ENCODE peak calls at places on chromosomes 12 and 14, in six cellular contexts. One of them, this sample, is unnamed.

GRCh38 chr12:123900898-123901376 is 71.7 kb downstream of the CCDC92 start:
- DNase-seq in IMR-90: peak
- DNase-seq in body of pancreas: no peak
- DNase-seq in Peyer's patch: no peak
- DNase-seq in stomach: no peak
- DNase-seq in K562: no peak
- DNase-seq in this sample: no peak

GRCh38 chr14:22977684-22978486 is 4.5 kb downstream of the AJUBA start:
- DNase-seq in body of pancreas: peak
- DNase-seq in stomach: peak
- DNase-seq in IMR-90: peak
- DNase-seq in K562: peak
- DNase-seq in Peyer's patch: peak
- DNase-seq in this sample: peak

GRCh38 chr14:34030864-34031263 is 80.0 kb upstream of the EGLN3 start:
- DNase-seq in body of pancreas: no peak
- DNase-seq in IMR-90: peak
- DNase-seq in stomach: no peak
- DNase-seq in Peyer's patch: no peak
- DNase-seq in K562: no peak
- DNase-seq in this sample: peak

GRCh38 chr14:40218282-40218941 is 786.2 kb upstream of the FBXO33 start:
- DNase-seq in stomach: no peak
- DNase-seq in body of pancreas: no peak
- DNase-seq in Peyer's patch: no peak
- DNase-seq in K562: no peak
- DNase-seq in IMR-90: no peak
- DNase-seq in this sample: no peak

GRCh38 chr14:77058082-77058481 is 29.6 kb upstream of the IRF2BPL start:
- DNase-seq in K562: no peak
- DNase-seq in stomach: no peak
- DNase-seq in body of pancreas: no peak
- DNase-seq in IMR-90: no peak
- DNase-seq in Peyer's patch: no peak
- DNase-seq in this sample: no peak

GRCh38 chr12:21606175-21606574 is 1.5 kb upstream of the GYS2 start:
- DNase-seq in K562: no peak
- DNase-seq in stomach: no peak
- DNase-seq in body of pancreas: no peak
- DNase-seq in Peyer's patch: no peak
- DNase-seq in IMR-90: no peak
- DNase-seq in this sample: no peak

GRCh38 chr14:45252356-45253069 is 489 bp downstream of the MIS18BP1 start:
- DNase-seq in IMR-90: peak
- DNase-seq in Peyer's patch: no peak
- DNase-seq in stomach: no peak
- DNase-seq in body of pancreas: peak
- DNase-seq in K562: no peak
- DNase-seq in this sample: no peak

GRCh38 chr12:53224268-53224896 is 7.6 kb downstream of the RARG start:
- DNase-seq in body of pancreas: no peak
- DNase-seq in IMR-90: no peak
- DNase-seq in stomach: no peak
- DNase-seq in K562: peak
- DNase-seq in Peyer's patch: no peak
- DNase-seq in this sample: no peak

GRCh38 chr12:101042211-101042610 is 167.8 kb downstream of the SLC5A8 start:
- DNase-seq in body of pancreas: peak
- DNase-seq in Peyer's patch: no peak
- DNase-seq in stomach: no peak
- DNase-seq in IMR-90: no peak
- DNase-seq in K562: no peak
- DNase-seq in this sample: no peak

GRCh38 chr12:3304436-3305135 is 186.4 kb upstream of the PRMT8 start:
- DNase-seq in K562: no peak
- DNase-seq in Peyer's patch: no peak
- DNase-seq in IMR-90: peak
- DNase-seq in stomach: peak
- DNase-seq in body of pancreas: peak
- DNase-seq in this sample: no peak

GRCh38 chr12:16492240-16492639 is 113.7 kb downstream of the LMO3 start:
- DNase-seq in body of pancreas: no peak
- DNase-seq in IMR-90: no peak
- DNase-seq in Peyer's patch: no peak
- DNase-seq in K562: no peak
- DNase-seq in stomach: no peak
- DNase-seq in this sample: no peak

GRCh38 chr12:116087962-116088361 is 189.5 kb downstream of the MED13L start:
- DNase-seq in K562: no peak
- DNase-seq in stomach: no peak
- DNase-seq in body of pancreas: no peak
- DNase-seq in IMR-90: no peak
- DNase-seq in Peyer's patch: no peak
- DNase-seq in this sample: no peak

GRCh38 chr14:43369710-43370109 is 1137.4 kb downstream of the FSCB start:
- DNase-seq in body of pancreas: no peak
- DNase-seq in K562: no peak
- DNase-seq in stomach: no peak
- DNase-seq in Peyer's patch: no peak
- DNase-seq in IMR-90: no peak
- DNase-seq in this sample: no peak

GRCh38 chr14:103887557-103888115 is 40.3 kb upstream of the PPP1R13B start:
- DNase-seq in Peyer's patch: no peak
- DNase-seq in K562: no peak
- DNase-seq in IMR-90: no peak
- DNase-seq in stomach: no peak
- DNase-seq in body of pancreas: no peak
- DNase-seq in this sample: no peak

GRCh38 chr12:121464331-121464730 is 64.4 kb downstream of the RNF34 start:
- DNase-seq in body of pancreas: no peak
- DNase-seq in stomach: no peak
- DNase-seq in K562: no peak
- DNase-seq in IMR-90: no peak
- DNase-seq in Peyer's patch: no peak
- DNase-seq in this sample: no peak
- TF ChIP-seq POLR2A in body of pancreas: no peak
- TF ChIP-seq POLR2A in stomach: no peak
- TF ChIP-seq POLR2A in K562: no peak
- TF ChIP-seq POLR2A in IMR-90: no peak
- TF ChIP-seq POLR2A in Peyer's patch: no peak
- TF ChIP-seq POLR2A in this sample: no peak

GRCh38 chr14:69775012-69775411 is 8.1 kb downstream of the SRSF5 start:
- DNase-seq in Peyer's patch: no peak
- DNase-seq in stomach: no peak
- DNase-seq in IMR-90: no peak
- DNase-seq in body of pancreas: no peak
- DNase-seq in K562: no peak
- DNase-seq in this sample: no peak

GRCh38 chr14:69780952-69781351 is 14.0 kb downstream of the SRSF5 start:
- DNase-seq in K562: no peak
- DNase-seq in stomach: no peak
- DNase-seq in body of pancreas: no peak
- DNase-seq in IMR-90: no peak
- DNase-seq in Peyer's patch: no peak
- DNase-seq in this sample: no peak

GRCh38 chr14:69780092-69780491 is 13.2 kb downstream of the SRSF5 start:
- DNase-seq in IMR-90: no peak
- DNase-seq in stomach: no peak
- DNase-seq in Peyer's patch: no peak
- DNase-seq in K562: no peak
- DNase-seq in body of pancreas: no peak
- DNase-seq in this sample: no peak

GRCh38 chr14:69776875-69777453 is 10.0 kb downstream of the SRSF5 start:
- DNase-seq in IMR-90: no peak
- DNase-seq in K562: no peak
- DNase-seq in Peyer's patch: no peak
- DNase-seq in body of pancreas: no peak
- DNase-seq in stomach: no peak
- DNase-seq in this sample: no peak

GRCh38 chr14:69779088-69779487 is 12.1 kb downstream of the SRSF5 start:
- DNase-seq in K562: no peak
- DNase-seq in IMR-90: no peak
- DNase-seq in Peyer's patch: no peak
- DNase-seq in stomach: no peak
- DNase-seq in body of pancreas: no peak
- DNase-seq in this sample: no peak
- TF ChIP-seq POLR2A in K562: peak
- TF ChIP-seq POLR2A in IMR-90: no peak
- TF ChIP-seq POLR2A in Peyer's patch: no peak
- TF ChIP-seq POLR2A in stomach: no peak
- TF ChIP-seq POLR2A in body of pancreas: no peak
- TF ChIP-seq POLR2A in this sample: peak

GRCh38 chr12:122205590-122205925 is 2.0 kb downstream of the B3GNT4 start:
- DNase-seq in IMR-90: no peak
- DNase-seq in Peyer's patch: no peak
- DNase-seq in K562: no peak
- DNase-seq in stomach: no peak
- DNase-seq in body of pancreas: no peak
- DNase-seq in this sample: no peak
- TF ChIP-seq POLR2A in IMR-90: no peak
- TF ChIP-seq POLR2A in Peyer's patch: no peak
- TF ChIP-seq POLR2A in K562: peak
- TF ChIP-seq POLR2A in stomach: no peak
- TF ChIP-seq POLR2A in body of pancreas: no peak
- TF ChIP-seq POLR2A in this sample: no peak

GRCh38 chr14:91144425-91145145 is 30.7 kb downstream of the DGLUCY start:
- DNase-seq in stomach: no peak
- DNase-seq in body of pancreas: no peak
- DNase-seq in K562: no peak
- DNase-seq in IMR-90: peak
- DNase-seq in Peyer's patch: no peak
- DNase-seq in this sample: no peak
- TF ChIP-seq POLR2A in stomach: no peak
- TF ChIP-seq POLR2A in body of pancreas: no peak
- TF ChIP-seq POLR2A in K562: no peak
- TF ChIP-seq POLR2A in IMR-90: no peak
- TF ChIP-seq POLR2A in Peyer's patch: no peak
- TF ChIP-seq POLR2A in this sample: no peak

This sample was measured in transverse colon.